ENCODE peak calls at places on chromosomes 1 and 21, in ten cellular contexts. D is A549, O is right lobe of liver, L is spleen, G is prostate gland, K is ovary, H is esophagus muscularis mucosa, E is uterus, F is tibial nerve, C is transverse colon. B is an unnamed sample.

GRCh38 chr1:19250629-19251304 is 557 bp downstream of the EMC1 start:
- DNase-seq in O (no peak), E (no peak), D (peak; percentile 29), K (no peak), F (no peak), C (no peak), L (no peak), H (no peak), G (no peak), B (no peak)

GRCh38 chr1:19698181-19698580 is 33.5 kb downstream of the HTR6 start:
- DNase-seq in D (no peak), O (no peak), G (no peak), F (no peak), C (no peak), L (no peak), H (no peak), E (no peak), K (no peak), B (no peak)

GRCh38 chr1:87100271-87100670 is 185.8 kb downstream of the HS2ST1 start:
- DNase-seq in H (no peak), F (no peak), G (no peak), O (no peak), K (no peak), L (no peak), C (no peak), E (no peak), D (no peak), B (no peak)

GRCh38 chr1:36223996-36224536 is at the start of gene THRAP3:
- DNase-seq in F (peak; percentile 99), O (peak; percentile 100), E (peak; percentile 99), K (peak; percentile 100), C (peak; percentile 100), G (peak; percentile 100), H (peak; percentile 100), D (peak; percentile 89), L (peak; percentile 100), B (peak; percentile 100)

GRCh38 chr1:59678809-59679228 is 135.9 kb upstream of the HOOK1 start:
- DNase-seq in K (no peak), E (no peak), L (no peak), F (no peak), C (no peak), H (peak; percentile 82), D (no peak), O (no peak), G (no peak), B (no peak)

GRCh38 chr1:147379889-147380288 is 137.4 kb downstream of the CHD1L start:
- DNase-seq in K (no peak), H (no peak), E (no peak), L (no peak), C (no peak), G (no peak), D (no peak), F (no peak), O (no peak), B (no peak)

GRCh38 chr1:9724706-9725476 is 73.4 kb downstream of the PIK3CD start:
- DNase-seq in O (no peak), D (peak; percentile 67), E (no peak), F (peak; percentile 23), H (peak; percentile 94), L (peak; percentile 93), K (no peak), C (peak; percentile 65), G (no peak), B (peak; percentile 54)

GRCh38 chr21:15264084-15264483 is 199.3 kb upstream of the NRIP1 start:
- DNase-seq in C (no peak), F (no peak), H (no peak), O (no peak), K (no peak), E (no peak), G (no peak), D (no peak), L (no peak), B (no peak)

GRCh38 chr1:227918736-227919135 is 29.0 kb downstream of the WNT9A start:
- DNase-seq in G (no peak), F (no peak), D (no peak), K (no peak), C (no peak), O (no peak), L (no peak), H (no peak), E (no peak), B (no peak)

GRCh38 chr1:25030674-25031589 is 100.9 kb upstream of the RUNX3 start:
- DNase-seq in L (no peak), C (peak; percentile 28), F (no peak), O (no peak), H (no peak), K (no peak), G (no peak), D (no peak), E (no peak), B (no peak)

GRCh38 chr1:151547119-151547899 is 7.2 kb downstream of the TUFT1 start:
- DNase-seq in F (peak; percentile 22), O (peak; percentile 88), C (peak; percentile 81), G (peak; percentile 84), K (peak; percentile 42), H (no peak), L (no peak), D (peak; percentile 88), E (peak; percentile 65), B (peak; percentile 91)

GRCh38 chr1:114956570-114956969 is 73.1 kb upstream of the TSHB start:
- DNase-seq in L (no peak), D (no peak), G (no peak), F (no peak), O (no peak), E (no peak), H (no peak), C (no peak), K (no peak), B (no peak)

GRCh38 chr1:17991996-17992395 is 115.6 kb upstream of the IGSF21 start:
- DNase-seq in C (no peak), D (no peak), L (no peak), F (no peak), K (no peak), G (no peak), O (no peak), E (no peak), H (no peak), B (no peak)

GRCh38 chr1:152348447-152348846 is 11.4 kb downstream of the FLG2 start:
- DNase-seq in E (no peak), G (no peak), C (no peak), L (no peak), F (no peak), O (no peak), K (no peak), H (no peak), D (no peak), B (no peak)

GRCh38 chr1:174023438-174023837 is 1.3 kb upstream of the RC3H1 start:
- DNase-seq in G (peak; percentile 78), L (no peak), D (peak; percentile 34), K (no peak), C (peak; percentile 73), F (no peak), E (peak; percentile 22), H (no peak), O (no peak), B (no peak)

GRCh38 chr1:108077991-108078390 is 113.0 kb upstream of the VAV3 start:
- DNase-seq in K (no peak), L (no peak), D (no peak), H (no peak), O (no peak), E (no peak), F (no peak), C (no peak), G (no peak), B (no peak)

GRCh38 chr21:36022704-36023103 is 37.6 kb downstream of the SETD4 start:
- DNase-seq in D (no peak), C (no peak), E (no peak), K (no peak), F (no peak), H (no peak), L (no peak), O (no peak), G (no peak), B (no peak)

GRCh38 chr1:25095635-25096200 is 136.6 kb downstream of the SYF2 start:
- DNase-seq in E (no peak), K (no peak), C (no peak), G (no peak), D (no peak), H (no peak), O (no peak), F (no peak), L (no peak), B (no peak)

GRCh38 chr1:245765241-245766000 is 610.6 kb downstream of the KIF26B start:
- DNase-seq in L (no peak), H (peak; percentile 64), G (no peak), C (no peak), F (no peak), K (no peak), O (no peak), D (no peak), E (no peak), B (no peak)

DNA sequence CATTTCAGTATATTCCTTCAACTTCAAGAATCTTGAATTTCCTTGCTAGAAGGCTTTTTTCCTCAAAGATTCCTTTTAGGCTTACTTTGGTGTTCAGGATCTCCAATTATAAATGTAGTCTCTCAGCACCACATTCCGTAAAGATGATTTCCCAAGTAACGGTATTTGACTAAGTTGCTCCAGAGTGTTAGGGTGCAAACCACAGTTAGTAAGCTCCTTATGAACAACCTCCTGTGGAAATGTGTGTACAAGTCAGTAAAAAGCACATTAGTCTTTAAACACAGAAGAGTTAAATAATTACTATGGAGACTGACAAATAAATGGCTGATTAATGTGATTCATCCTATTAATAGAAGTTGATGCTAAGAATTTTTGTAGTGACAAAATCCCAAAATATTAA is 10.3 kb downstream of the DONSON start:
- DNase-seq in C (no peak), D (no peak), G (no peak), H (no peak), K (no peak), E (no peak), L (no peak), F (no peak), O (no peak), B (no peak)
- TF ChIP-seq POLR2A in C (no peak), D (no peak), G (no peak), H (no peak), K (no peak), E (no peak), L (no peak), F (no peak), O (no peak), B (no peak)

GRCh38 chr1:29855761-29856160 is 619.4 kb downstream of the PTPRU start:
- DNase-seq in L (peak; percentile 29), K (no peak), D (no peak), C (no peak), F (no peak), H (no peak), G (no peak), E (no peak), O (no peak), B (no peak)
- H3K4me1 ChIP-seq in L (no peaks in the 10 kb centered on the region), K (no peaks in the 10 kb centered on the region), D (no peaks in the 10 kb centered on the region), C (no peaks in the 10 kb centered on the region), F (no peaks in the 10 kb centered on the region), H (no peaks in the 10 kb centered on the region), G (no peaks in the 10 kb centered on the region), E (no peaks in the 10 kb centered on the region), O (no peaks in the 10 kb centered on the region), B (no peaks in the 10 kb centered on the region)

GRCh38 chr1:60833173-60833572 is 249.2 kb upstream of the NFIA start:
- DNase-seq in D (no peak), O (no peak), C (peak; percentile 64), L (no peak), F (no peak), E (no peak), G (no peak), H (no peak), K (no peak), B (no peak)
- TF ChIP-seq POLR2A in D (no peak), O (no peak), C (no peak), L (no peak), F (no peak), E (no peak), G (no peak), H (no peak), K (no peak), B (no peak)

GRCh38 chr1:235035928-235036327 is 92.7 kb downstream of the TOMM20 start:
- DNase-seq in H (no peak), E (no peak), L (no peak), K (no peak), O (no peak), C (no peak), F (no peak), D (no peak), G (no peak), B (no peak)
- H3K4me1 ChIP-seq in H (no peaks in the 10 kb centered on the region), E (no peaks in the 10 kb centered on the region), L (no peaks in the 10 kb centered on the region), K (no peaks in the 10 kb centered on the region), O (no peaks in the 10 kb centered on the region), C (peaks cover 6% of the 10 kb centered on the region), F (no peaks in the 10 kb centered on the region), D (no peaks in the 10 kb centered on the region), G (no peaks in the 10 kb centered on the region), B (peaks cover 13% of the 10 kb centered on the region)

B was measured in thyroid gland.